ENCODE peak calls at places on chromosomes 4 and X, in eight cellular contexts. H, J, Y, O, A, N, U and G are unnamed samples.

GRCh38 chrX:68199062-68199848 is 234.0 kb downstream of the OPHN1 start:
- DNase-seq in H (no peak), J (no peak), Y (no peak), O (no peak), A (no peak), N (no peak), U (no peak), G (no peak)

GRCh38 chr4:54742636-54743399 is 85.1 kb downstream of the KIT start:
- DNase-seq in H (no peak), J (no peak), Y (no peak), O (no peak), A (no peak), N (no peak), U (no peak), G (no peak)

GRCh38 chr4:122876456-122876855 is 45.9 kb downstream of the NUDT6 start:
- DNase-seq in H (no peak), J (no peak), Y (peak), O (no peak), A (no peak), N (no peak), U (no peak), G (no peak)

GRCh38 chr4:10741221-10741620 is 56.7 kb upstream of the CLNK start:
- DNase-seq in H (no peak), J (no peak), Y (no peak), O (no peak), A (no peak), N (no peak), U (no peak), G (no peak)

GRCh38 chr4:84895283-84895682 is 71.2 kb downstream of the WDFY3 start:
- DNase-seq in H (no peak), J (no peak), Y (no peak), O (no peak), A (no peak), N (no peak), U (no peak), G (no peak)

GRCh38 chr4:143336828-143337599 is at the start of gene GAB1:
- DNase-seq in H (no peak), J (peak), Y (peak), O (peak), A (peak), N (no peak), U (peak), G (peak)

GRCh38 chrX:32592786-32593185 is 618.6 kb downstream of the DMD start:
- DNase-seq in H (no peak), J (no peak), Y (no peak), O (no peak), A (no peak), N (no peak), U (no peak), G (no peak)

GRCh38 chr4:89294583-89295244 is 12.9 kb downstream of the GPRIN3 start:
- DNase-seq in H (no peak), J (no peak), Y (no peak), O (no peak), A (no peak), N (no peak), U (no peak), G (peak)

GRCh38 chr4:15004701-15005301 is 2.5 kb downstream of the CPEB2 start:
- DNase-seq in H (no peak), J (peak), Y (peak), O (peak), A (peak), N (peak), U (peak), G (peak)

GRCh38 chr4:130110189-130110588 is 1014.2 kb downstream of the C4orf33 start:
- DNase-seq in H (no peak), J (no peak), Y (no peak), O (no peak), A (no peak), N (no peak), U (no peak), G (no peak)

GRCh38 chrX:79601336-79602131 is 234.4 kb upstream of the ITM2A start:
- DNase-seq in H (no peak), J (no peak), Y (no peak), O (no peak), A (no peak), N (no peak), U (no peak), G (no peak)

GRCh38 chr4:189765271-189765670 is 175.4 kb upstream of the FRG1 start:
- DNase-seq in H (no peak), J (no peak), Y (no peak), O (no peak), A (no peak), N (no peak), U (no peak), G (no peak)

GRCh38 chrX:29107231-29107630 is 520.0 kb downstream of the IL1RAPL1 start:
- DNase-seq in H (no peak), J (no peak), Y (no peak), O (no peak), A (no peak), N (no peak), U (no peak), G (no peak)

GRCh38 chr4:167100120-167100519 is 134.2 kb downstream of the SPOCK3 start:
- DNase-seq in H (no peak), J (no peak), Y (peak), O (no peak), A (peak), N (no peak), U (no peak), G (no peak)

GRCh38 chr4:125393825-125394224 is 79.1 kb downstream of the FAT4 start:
- DNase-seq in H (no peak), J (no peak), Y (no peak), O (no peak), A (no peak), N (no peak), U (no peak), G (no peak)

GRCh38 chr4:186719925-186720694 is 3.5 kb downstream of the FAT1 start:
- DNase-seq in H (no peak), J (no peak), Y (peak), O (peak), A (peak), N (no peak), U (peak), G (no peak)

GRCh38 chr4:61468091-61468720 is 268.1 kb downstream of the ADGRL3 start:
- DNase-seq in H (no peak), J (no peak), Y (peak), O (no peak), A (peak), N (no peak), U (no peak), G (no peak)

GRCh38 chr4:22003878-22004277 is 55.3 kb upstream of the KCNIP4 start:
- DNase-seq in H (no peak), J (no peak), Y (peak), O (no peak), A (no peak), N (no peak), U (no peak), G (no peak)

GRCh38 chr4:118281611-118282442 is 71.0 kb downstream of the PRSS12 start:
- DNase-seq in H (no peak), J (peak), Y (peak), O (no peak), A (peak), N (no peak), U (no peak), G (no peak)

GRCh38 chr4:78609580-78609979 is 58.0 kb downstream of the ANXA3 start:
- DNase-seq in H (no peak), J (no peak), Y (no peak), O (no peak), A (no peak), N (no peak), U (no peak), G (no peak)

GRCh38 chr4:1767770-1768366 is 25.2 kb upstream of the FGFR3 start:
- DNase-seq in H (no peak), J (peak), Y (peak), O (peak), A (peak), N (no peak), U (peak), G (peak)

GRCh38 chr4:38468491-38468890 is 195.5 kb upstream of the KLF3 start:
- DNase-seq in H (no peak), J (no peak), Y (no peak), O (no peak), A (no peak), N (no peak), U (no peak), G (no peak)

GRCh38 chr4:164177186-164177585 is 576.7 kb upstream of the SMIM31 start:
- DNase-seq in H (no peak), J (no peak), Y (no peak), O (no peak), A (no peak), N (no peak), U (no peak), G (no peak)

GRCh38 chr4:105457997-105458396 is 15.9 kb downstream of the PPA2 start:
- DNase-seq in H (no peak), J (no peak), Y (peak), O (no peak), A (peak), N (no peak), U (no peak), G (no peak)

GRCh38 chr4:2249526-2249991 is 7.6 kb upstream of the HAUS3 start:
- DNase-seq in H (no peak), J (peak), Y (no peak), O (no peak), A (no peak), N (no peak), U (no peak), G (no peak)

GRCh38 chr4:26213317-26213716 is 107.5 kb upstream of the RBPJ start:
- DNase-seq in H (no peak), J (no peak), Y (no peak), O (no peak), A (no peak), N (no peak), U (no peak), G (no peak)

GRCh38 chr4:121690001-121690400 is 6.8 kb downstream of the ANXA5 start:
- DNase-seq in H (no peak), J (no peak), Y (peak), O (no peak), A (peak), N (no peak), U (no peak), G (no peak)

GRCh38 chr4:65344278-65344825 is 325.9 kb downstream of the EPHA5 start:
- DNase-seq in H (no peak), J (no peak), Y (peak), O (no peak), A (no peak), N (no peak), U (no peak), G (no peak)

GRCh38 chr4:95288552-95288951 is 260.2 kb downstream of the UNC5C start:
- DNase-seq in H (no peak), J (no peak), Y (no peak), O (no peak), A (no peak), N (no peak), U (no peak), G (no peak)

GRCh38 chr4:100694467-100694866 is 176.6 kb upstream of the EMCN start:
- DNase-seq in H (no peak), J (no peak), Y (no peak), O (no peak), A (no peak), N (no peak), U (no peak), G (no peak)

GRCh38 chrX:40646489-40647306 is 663 bp downstream of the CXorf38 start:
- DNase-seq in H (no peak), J (peak), Y (peak), O (peak), A (peak), N (no peak), U (no peak), G (peak)

GRCh38 chr4:153401501-153401900 is 57.0 kb downstream of the MND1 start:
- DNase-seq in H (no peak), J (no peak), Y (no peak), O (no peak), A (no peak), N (no peak), U (no peak), G (no peak)

GRCh38 chrX:2224141-2224540 is 276.6 kb downstream of the DHRSX start:
- DNase-seq in H (no peak), J (no peak), Y (no peak), O (no peak), A (no peak), N (no peak), U (no peak), G (no peak)

GRCh38 chr4:81493895-81494490 is 22.3 kb upstream of the RASGEF1B start:
- DNase-seq in H (no peak), J (no peak), Y (peak), O (no peak), A (no peak), N (no peak), U (no peak), G (peak)

GRCh38 chrX:8783100-8784098 is 17.8 kb downstream of the FAM9A start:
- DNase-seq in H (no peak), J (peak), Y (peak), O (peak), A (peak), N (no peak), U (no peak), G (peak)

GRCh38 chr4:143482753-143483362 is 30.6 kb upstream of the SMARCA5 start:
- DNase-seq in H (no peak), J (no peak), Y (peak), O (peak), A (peak), N (peak), U (peak), G (peak)

GRCh38 chr4:53929311-53929710 is 135.1 kb downstream of the CHIC2 start:
- DNase-seq in H (no peak), J (no peak), Y (peak), O (no peak), A (no peak), N (no peak), U (no peak), G (no peak)

GRCh38 chrX:114580336-114580735 is 3.5 kb upstream of the HTR2C start:
- DNase-seq in H (no peak), J (no peak), Y (no peak), O (no peak), A (no peak), N (no peak), U (no peak), G (no peak)

GRCh38 chr4:172168888-172169287 is 355.7 kb downstream of the GALNTL6 start:
- DNase-seq in H (no peak), J (no peak), Y (peak), O (no peak), A (no peak), N (peak), U (no peak), G (no peak)

DNA sequence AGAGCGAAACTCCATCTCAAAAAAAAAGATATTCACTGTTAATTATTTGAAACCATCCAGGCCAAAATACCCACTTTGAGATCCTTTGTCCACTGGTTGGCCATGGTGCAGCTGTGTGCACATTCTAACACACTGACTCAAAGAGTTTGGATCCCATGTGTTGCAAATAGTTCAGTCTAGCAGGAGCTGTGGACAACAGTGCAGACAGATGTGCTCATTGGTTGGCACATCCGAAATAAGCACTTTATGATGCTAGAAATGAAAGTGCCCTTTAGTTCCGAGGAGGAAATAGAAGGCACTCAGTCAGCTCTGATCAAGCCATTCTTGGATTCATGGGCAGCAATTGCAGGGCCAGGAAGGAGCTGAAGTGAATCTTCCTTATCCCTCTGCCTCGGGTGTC is 63.0 kb upstream of the TMEM150C start:
- DNase-seq in H (no peak), J (no peak), Y (no peak), O (no peak), A (no peak), N (no peak), U (no peak), G (no peak)
- TF ChIP-seq CTCF in H (no peak), J (no peak), Y (no peak), O (no peak), A (no peak), N (no peak), U (no peak), G (no peak)

DNA sequence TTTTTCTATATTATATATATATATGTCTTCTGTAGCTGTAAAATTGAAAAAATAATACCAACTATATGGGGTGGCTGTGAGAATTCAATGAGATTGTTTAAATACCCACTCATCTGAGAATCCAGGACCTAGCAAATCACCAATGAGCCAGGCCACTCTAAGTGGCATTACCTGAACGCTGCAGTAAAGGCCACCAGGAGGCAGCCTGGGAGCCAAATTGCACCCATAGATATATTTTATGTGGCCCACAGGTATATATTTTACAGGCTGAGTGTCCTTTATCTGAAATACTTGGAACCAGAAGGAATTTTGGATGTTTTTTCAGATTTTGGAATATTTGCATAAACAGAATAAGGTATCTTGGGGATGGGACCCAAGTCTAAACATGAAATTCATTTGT is 58.2 kb upstream of the C4orf50 start:
- DNase-seq in H (no peak), J (no peak), Y (no peak), O (no peak), A (no peak), N (no peak), U (no peak), G (no peak)
- TF ChIP-seq CTCF in H (no peak), J (no peak), Y (no peak), O (no peak), A (no peak), N (no peak), U (peak), G (peak)

DNA sequence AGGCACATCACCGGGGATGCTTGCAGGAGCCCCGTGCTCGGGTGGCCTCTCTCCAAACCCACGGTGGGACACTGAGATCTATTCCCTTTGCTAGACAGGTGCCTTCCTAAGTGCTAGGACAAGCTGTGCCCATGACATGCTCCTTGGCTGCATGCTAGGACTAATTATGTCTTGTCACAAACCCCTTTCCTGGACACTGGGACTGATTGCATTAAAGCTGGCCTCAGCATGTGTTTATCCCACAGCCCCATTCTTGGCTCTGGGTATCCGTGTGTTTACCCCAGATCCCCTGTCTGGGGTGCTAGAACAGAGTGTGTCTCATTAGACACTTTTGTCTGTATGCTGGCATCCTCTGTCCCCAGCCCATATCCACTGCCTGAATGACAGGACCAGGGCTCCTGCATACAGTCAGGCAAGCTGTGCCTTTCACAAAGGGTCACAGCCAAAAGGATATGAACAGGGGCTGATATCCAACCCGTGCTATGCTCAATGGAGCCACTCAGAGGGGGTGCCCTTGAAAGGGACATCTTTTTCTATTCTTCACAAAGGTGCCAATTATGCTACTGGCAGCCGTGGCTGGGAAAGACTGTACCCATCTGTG is 9.2 kb upstream of the IQSEC2 start:
- DNase-seq in H (no peak), J (no peak), Y (no peak), O (no peak), A (no peak), N (no peak), U (no peak), G (no peak)
- TF ChIP-seq CTCF in H (no peak), J (no peak), Y (no peak), O (no peak), A (no peak), N (no peak), U (no peak), G (no peak)

GRCh38 chrX:10634681-10635161 is 14.3 kb upstream of the MID1 start:
- DNase-seq in H (no peak), J (no peak), Y (peak), O (no peak), A (peak), N (peak), U (no peak), G (no peak)

GRCh38 chrX:10633722-10634121 is 13.3 kb upstream of the MID1 start:
- DNase-seq in H (no peak), J (no peak), Y (peak), O (no peak), A (peak), N (peak), U (no peak), G (no peak)

GRCh38 chrX:10631416-10632145 is 11.2 kb upstream of the MID1 start:
- DNase-seq in H (no peak), J (no peak), Y (no peak), O (no peak), A (peak), N (no peak), U (no peak), G (no peak)

GRCh38 chrX:10636851-10637250 is 16.5 kb upstream of the MID1 start:
- DNase-seq in H (no peak), J (no peak), Y (no peak), O (no peak), A (no peak), N (no peak), U (no peak), G (no peak)

DNA sequence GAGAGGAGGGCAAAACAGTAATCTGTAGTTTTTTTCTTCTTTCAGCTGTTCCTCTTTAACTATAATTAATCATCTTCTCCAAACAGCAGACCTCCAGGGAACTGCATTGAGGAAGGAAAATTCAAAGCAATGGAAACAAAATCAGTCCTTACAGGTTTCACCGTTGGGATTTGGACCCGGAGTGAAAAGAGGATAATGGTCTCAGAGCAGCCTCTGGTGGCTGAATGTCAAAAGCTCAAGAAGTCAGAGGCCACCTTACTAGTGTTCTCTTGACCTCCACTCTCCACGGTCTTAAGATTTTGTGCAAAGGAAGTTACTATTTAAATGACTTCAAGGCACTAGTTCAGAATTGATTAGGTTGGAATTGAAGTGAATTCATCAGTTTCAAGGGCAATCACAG is 16.0 kb upstream of the MID1 start:
- DNase-seq in H (no peak), J (no peak), Y (peak), O (peak), A (peak), N (no peak), U (no peak), G (no peak)
- TF ChIP-seq CTCF in H (no peak), J (peak), Y (peak), O (no peak), A (peak), N (peak), U (peak), G (no peak)

GRCh38 chrX:37509349-37509748 is 62.1 kb upstream of the LANCL3 start:
- DNase-seq in H (no peak), J (no peak), Y (peak), O (peak), A (peak), N (no peak), U (no peak), G (no peak)
- TF ChIP-seq CTCF in H (no peak), J (peak), Y (peak), O (no peak), A (peak), N (peak), U (peak), G (no peak)

DNA sequence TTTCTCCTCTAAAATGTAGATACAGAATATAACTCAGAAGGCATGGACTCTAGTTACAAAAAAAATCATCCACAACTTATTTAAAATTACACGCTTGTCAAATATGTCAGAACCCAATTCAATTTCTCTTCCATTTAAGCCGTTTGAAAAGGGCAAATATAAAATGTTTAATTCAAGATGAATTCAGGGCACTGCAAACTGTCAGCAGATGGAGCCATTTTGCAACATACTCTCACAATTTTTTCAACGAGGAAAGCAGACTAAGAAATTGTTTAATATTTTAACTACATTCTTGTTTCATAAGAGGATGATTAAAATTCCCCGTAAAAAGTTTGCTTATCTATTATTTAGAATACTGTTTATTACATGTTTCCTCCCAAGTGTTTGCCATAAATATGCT is 321.3 kb upstream of the CPXCR1 start:
- DNase-seq in H (no peak), J (no peak), Y (peak), O (no peak), A (peak), N (no peak), U (no peak), G (no peak)
- TF ChIP-seq CTCF in H (no peak), J (no peak), Y (peak), O (no peak), A (no peak), N (no peak), U (peak), G (no peak)